ENCODE peak calls at places on chromosomes 3 and 15, in five cellular contexts. B, N, X, Y and W are unnamed samples.

GRCh38 chr3:133448478-133449122 is 48.7 kb downstream of the BFSP2 start:
- DNase-seq in B (no peak), N (no peak), X (no peak), Y (no peak), W (no peak)

GRCh38 chr3:37024092-37024491 is 30.8 kb downstream of the MLH1 start:
- DNase-seq in B (no peak), N (no peak), X (no peak), Y (no peak), W (no peak)

GRCh38 chr3:109275702-109276293 is 40.5 kb downstream of the DPPA2 start:
- DNase-seq in B (peak), N (no peak), X (no peak), Y (peak), W (peak)

GRCh38 chr3:172454180-172454579 is 5.9 kb upstream of the GHSR start:
- DNase-seq in B (no peak), N (no peak), X (no peak), Y (no peak), W (no peak)

GRCh38 chr3:168973206-168973605 is 690.3 kb downstream of the MECOM start:
- DNase-seq in B (no peak), N (no peak), X (no peak), Y (no peak), W (no peak)

GRCh38 chr15:56468271-56468912 is 3.5 kb upstream of the MNS1 start:
- DNase-seq in B (no peak), N (no peak), X (no peak), Y (peak), W (no peak)

GRCh38 chr3:63067999-63068645 is 192.9 kb upstream of the CADPS start:
- DNase-seq in B (peak), N (no peak), X (peak), Y (peak), W (peak)

GRCh38 chr3:49911611-49912010 is 7.9 kb upstream of the MST1R start:
- DNase-seq in B (no peak), N (no peak), X (no peak), Y (no peak), W (no peak)

GRCh38 chr3:171285287-171285686 is 174.9 kb downstream of the TNIK start:
- DNase-seq in B (no peak), N (no peak), X (no peak), Y (no peak), W (no peak)

GRCh38 chr3:172096881-172097420 is 57.6 kb downstream of the FNDC3B start:
- DNase-seq in B (no peak), N (no peak), X (peak), Y (peak), W (peak)

GRCh38 chr3:55624238-55624637 is 137.1 kb upstream of the WNT5A start:
- DNase-seq in B (peak), N (no peak), X (peak), Y (no peak), W (no peak)

GRCh38 chr3:1196997-1197396 is 104.2 kb downstream of the CNTN6 start:
- DNase-seq in B (no peak), N (no peak), X (no peak), Y (no peak), W (no peak)

GRCh38 chr15:49673861-49674260 is 53.0 kb downstream of the DTWD1 start:
- DNase-seq in B (no peak), N (no peak), X (no peak), Y (no peak), W (no peak)

GRCh38 chr3:120093923-120094775 is at the start of gene GSK3B:
- DNase-seq in B (peak), N (peak), X (peak), Y (peak), W (peak)

GRCh38 chr15:47384316-47384715 is 333.0 kb upstream of the SEMA6D start:
- DNase-seq in B (no peak), N (no peak), X (peak), Y (no peak), W (peak)

GRCh38 chr3:14304101-14305045 is 98.0 kb upstream of the SLC6A6 start:
- DNase-seq in B (no peak), N (no peak), X (peak), Y (no peak), W (no peak)

GRCh38 chr15:73593278-73594074 is 39.7 kb downstream of the NPTN start:
- DNase-seq in B (peak), N (no peak), X (no peak), Y (no peak), W (no peak)

GRCh38 chr3:104805042-104805441 is 561.7 kb upstream of the ALCAM start:
- DNase-seq in B (no peak), N (no peak), X (no peak), Y (no peak), W (no peak)

GRCh38 chr3:183548262-183548769 is 7.2 kb downstream of the KLHL6 start:
- DNase-seq in B (peak), N (no peak), X (peak), Y (peak), W (peak)

GRCh38 chr15:65583701-65584100 is 27.2 kb downstream of the INTS14 start:
- DNase-seq in B (no peak), N (no peak), X (no peak), Y (no peak), W (no peak)

GRCh38 chr3:185537369-185537970 is 14.9 kb downstream of the LIPH start:
- DNase-seq in B (peak), N (no peak), X (peak), Y (peak), W (peak)

GRCh38 chr15:92184679-92185230 is 208.9 kb upstream of the ST8SIA2 start:
- DNase-seq in B (no peak), N (no peak), X (no peak), Y (no peak), W (no peak)

GRCh38 chr3:118754614-118755013 is 280.0 kb downstream of the IGSF11 start:
- DNase-seq in B (no peak), N (no peak), X (no peak), Y (no peak), W (no peak)